ENCODE peak calls at places on chromosomes 4 and X, in five cellular contexts. One of them, this sample, is unnamed.

GRCh38 chr4:140609548-140610425 is 41.0 kb upstream of the UCP1 start:
- DNase-seq in HepG2: peak; percentile 53
- DNase-seq in upper lobe of left lung: no peak
- DNase-seq in thoracic aorta: no peak
- DNase-seq in endodermal cell: no peak
- DNase-seq in this sample: no peak

GRCh38 chr4:535924-536281 is 36.9 kb downstream of the PIGG start:
- DNase-seq in upper lobe of left lung: peak; percentile 69
- DNase-seq in endodermal cell: no peak
- DNase-seq in HepG2: no peak
- DNase-seq in thoracic aorta: no peak
- DNase-seq in this sample: no peak

GRCh38 chr4:97587912-97588311 is 555.4 kb downstream of the STPG2 start:
- DNase-seq in upper lobe of left lung: no peak
- DNase-seq in thoracic aorta: no peak
- DNase-seq in HepG2: no peak
- DNase-seq in endodermal cell: no peak
- DNase-seq in this sample: no peak

GRCh38 chr4:52105276-52105675 is 54.2 kb downstream of the SPATA18 start:
- DNase-seq in endodermal cell: no peak
- DNase-seq in HepG2: no peak
- DNase-seq in thoracic aorta: no peak
- DNase-seq in upper lobe of left lung: no peak
- DNase-seq in this sample: no peak

GRCh38 chrX:43481601-43482000 is 174.5 kb upstream of the MAOA start:
- DNase-seq in upper lobe of left lung: no peak
- DNase-seq in thoracic aorta: no peak
- DNase-seq in HepG2: no peak
- DNase-seq in endodermal cell: peak; percentile 70
- DNase-seq in this sample: no peak

GRCh38 chr4:1072830-1073446 is 40.4 kb downstream of the RNF212 start:
- DNase-seq in endodermal cell: peak; percentile 84
- DNase-seq in HepG2: peak; percentile 72
- DNase-seq in upper lobe of left lung: no peak
- DNase-seq in thoracic aorta: no peak
- DNase-seq in this sample: peak; percentile 60

GRCh38 chr4:164304240-164304639 is 449.7 kb upstream of the SMIM31 start:
- DNase-seq in endodermal cell: no peak
- DNase-seq in thoracic aorta: no peak
- DNase-seq in upper lobe of left lung: no peak
- DNase-seq in HepG2: no peak
- DNase-seq in this sample: no peak

GRCh38 chr4:56976878-56977320 is 507 bp downstream of the NOA1 start:
- DNase-seq in upper lobe of left lung: peak; percentile 94
- DNase-seq in HepG2: peak; percentile 26
- DNase-seq in endodermal cell: peak; percentile 87
- DNase-seq in thoracic aorta: no peak
- DNase-seq in this sample: peak; percentile 76

GRCh38 chr4:164731827-164732474 is 22.0 kb upstream of the SMIM31 start:
- DNase-seq in thoracic aorta: no peak
- DNase-seq in endodermal cell: peak; percentile 84
- DNase-seq in HepG2: peak; percentile 20
- DNase-seq in upper lobe of left lung: no peak
- DNase-seq in this sample: peak; percentile 63

GRCh38 chr4:1666391-1666790 is 17.7 kb downstream of the FAM53A start:
- DNase-seq in thoracic aorta: no peak
- DNase-seq in upper lobe of left lung: no peak
- DNase-seq in HepG2: no peak
- DNase-seq in endodermal cell: no peak
- DNase-seq in this sample: no peak

GRCh38 chrX:76148011-76148665 is 24.7 kb upstream of the PBDC1 start:
- DNase-seq in upper lobe of left lung: no peak
- DNase-seq in HepG2: peak; percentile 1
- DNase-seq in endodermal cell: peak; percentile 44
- DNase-seq in thoracic aorta: no peak
- DNase-seq in this sample: no peak

GRCh38 chr4:159444668-159445067 is 341.8 kb downstream of the RAPGEF2 start:
- DNase-seq in thoracic aorta: no peak
- DNase-seq in upper lobe of left lung: no peak
- DNase-seq in endodermal cell: no peak
- DNase-seq in HepG2: no peak
- DNase-seq in this sample: no peak

GRCh38 chr4:153222790-153223417 is 18.7 kb downstream of the TRIM2 start:
- DNase-seq in upper lobe of left lung: peak; percentile 91
- DNase-seq in HepG2: no peak
- DNase-seq in thoracic aorta: no peak
- DNase-seq in endodermal cell: peak; percentile 84
- DNase-seq in this sample: no peak

GRCh38 chr4:125420499-125420898 is 105.7 kb downstream of the FAT4 start:
- DNase-seq in thoracic aorta: no peak
- DNase-seq in endodermal cell: no peak
- DNase-seq in upper lobe of left lung: no peak
- DNase-seq in HepG2: no peak
- DNase-seq in this sample: no peak

GRCh38 chr4:169238445-169238844 is 32.3 kb downstream of the SH3RF1 start:
- DNase-seq in thoracic aorta: peak; percentile 6
- DNase-seq in endodermal cell: no peak
- DNase-seq in HepG2: no peak
- DNase-seq in upper lobe of left lung: no peak
- DNase-seq in this sample: no peak

GRCh38 chrX:31633349-31633748 is 561.5 kb upstream of the FTHL17 start:
- DNase-seq in thoracic aorta: no peak
- DNase-seq in upper lobe of left lung: no peak
- DNase-seq in endodermal cell: no peak
- DNase-seq in HepG2: no peak
- DNase-seq in this sample: no peak

GRCh38 chrX:30643313-30643821 is 9.9 kb upstream of the GK start:
- DNase-seq in thoracic aorta: no peak
- DNase-seq in HepG2: peak; percentile 87
- DNase-seq in upper lobe of left lung: no peak
- DNase-seq in endodermal cell: no peak
- DNase-seq in this sample: no peak

GRCh38 chr4:169810325-169811323 is 52.9 kb upstream of the HPF1 start:
- DNase-seq in upper lobe of left lung: no peak
- DNase-seq in endodermal cell: peak; percentile 55
- DNase-seq in thoracic aorta: no peak
- DNase-seq in HepG2: peak; percentile 69
- DNase-seq in this sample: no peak

GRCh38 chrX:76919761-76920160 is 492.3 kb downstream of the MAGEE1 start:
- DNase-seq in HepG2: no peak
- DNase-seq in upper lobe of left lung: no peak
- DNase-seq in endodermal cell: no peak
- DNase-seq in thoracic aorta: no peak
- DNase-seq in this sample: no peak

GRCh38 chr4:80492761-80493160 is 157.2 kb downstream of the CFAP299 start:
- DNase-seq in endodermal cell: no peak
- DNase-seq in thoracic aorta: no peak
- DNase-seq in upper lobe of left lung: no peak
- DNase-seq in HepG2: no peak
- DNase-seq in this sample: peak; percentile 1

GRCh38 chrX:120753413-120754251 is 122.0 kb downstream of the CT47B1 start:
- DNase-seq in endodermal cell: no peak
- DNase-seq in upper lobe of left lung: no peak
- DNase-seq in HepG2: no peak
- DNase-seq in thoracic aorta: no peak
- DNase-seq in this sample: no peak

GRCh38 chrX:120750381-120750780 is 120.5 kb upstream of the C1GALT1C1 start:
- DNase-seq in thoracic aorta: no peak
- DNase-seq in endodermal cell: no peak
- DNase-seq in HepG2: no peak
- DNase-seq in upper lobe of left lung: no peak
- DNase-seq in this sample: no peak

GRCh38 chrX:120755066-120755846 is 120.4 kb downstream of the CT47B1 start:
- DNase-seq in HepG2: peak; percentile 82
- DNase-seq in thoracic aorta: no peak
- DNase-seq in upper lobe of left lung: no peak
- DNase-seq in endodermal cell: no peak
- DNase-seq in this sample: no peak

GRCh38 chrX:120751683-120752082 is 121.8 kb upstream of the C1GALT1C1 start:
- DNase-seq in endodermal cell: no peak
- DNase-seq in upper lobe of left lung: no peak
- DNase-seq in HepG2: no peak
- DNase-seq in thoracic aorta: no peak
- DNase-seq in this sample: no peak

DNA sequence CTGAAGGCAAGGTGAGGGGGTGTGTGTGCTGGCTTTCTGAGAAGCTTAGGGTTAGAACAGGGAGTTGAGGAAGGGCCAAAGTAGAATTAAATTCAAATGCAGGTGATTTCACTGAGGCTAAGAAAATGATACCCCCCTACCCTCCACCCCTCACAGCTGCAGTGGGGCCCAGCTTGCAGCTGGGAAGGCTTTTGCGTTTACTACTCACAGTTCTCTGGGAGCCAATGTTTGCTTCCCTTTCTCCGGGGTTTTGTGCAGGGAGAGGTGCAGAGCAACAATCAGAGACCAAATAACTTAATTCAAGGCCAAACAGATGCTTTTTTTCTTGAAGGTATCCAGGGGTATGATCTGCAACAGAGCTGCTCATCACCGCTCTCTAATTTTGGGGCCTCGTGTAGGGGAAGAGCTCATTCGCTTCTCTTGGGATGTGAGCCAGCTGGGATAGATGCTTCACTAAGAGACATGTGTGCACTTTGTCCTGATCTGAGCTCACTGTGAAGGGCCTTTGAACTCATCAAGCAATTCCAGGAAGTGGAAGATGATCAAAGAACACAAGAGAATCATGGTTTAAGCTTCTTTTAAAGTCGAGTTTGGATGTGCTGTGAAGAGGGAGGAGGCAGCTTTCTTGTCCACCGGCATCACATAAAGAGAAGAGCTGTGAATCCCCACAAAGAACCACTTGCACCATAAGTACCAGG is 122.7 kb upstream of the C1GALT1C1 start:
- DNase-seq in endodermal cell: no peak
- DNase-seq in upper lobe of left lung: no peak
- DNase-seq in thoracic aorta: no peak
- DNase-seq in HepG2: peak; percentile 66
- DNase-seq in this sample: no peak
- H3K4me1 ChIP-seq in endodermal cell: no peaks in the 10 kb centered on the region
- H3K4me1 ChIP-seq in upper lobe of left lung: no peaks in the 10 kb centered on the region
- H3K4me1 ChIP-seq in thoracic aorta: no peaks in the 10 kb centered on the region
- H3K4me1 ChIP-seq in HepG2: peaks cover 86% of the 10 kb centered on the region
- H3K4me1 ChIP-seq in this sample: no peaks in the 10 kb centered on the region

GRCh38 chr4:142813388-142813787 is 32.7 kb downstream of the INPP4B start:
- DNase-seq in endodermal cell: no peak
- DNase-seq in upper lobe of left lung: no peak
- DNase-seq in thoracic aorta: no peak
- DNase-seq in HepG2: no peak
- DNase-seq in this sample: no peak

GRCh38 chr4:142818009-142818408 is 28.1 kb downstream of the INPP4B start:
- DNase-seq in HepG2: no peak
- DNase-seq in thoracic aorta: no peak
- DNase-seq in endodermal cell: no peak
- DNase-seq in upper lobe of left lung: no peak
- DNase-seq in this sample: no peak

GRCh38 chr4:142815834-142816233 is 30.3 kb downstream of the INPP4B start:
- DNase-seq in HepG2: no peak
- DNase-seq in endodermal cell: no peak
- DNase-seq in thoracic aorta: no peak
- DNase-seq in upper lobe of left lung: no peak
- DNase-seq in this sample: no peak

GRCh38 chr4:142817442-142817841 is 28.7 kb downstream of the INPP4B start:
- DNase-seq in upper lobe of left lung: no peak
- DNase-seq in endodermal cell: no peak
- DNase-seq in thoracic aorta: no peak
- DNase-seq in HepG2: no peak
- DNase-seq in this sample: no peak

GRCh38 chr4:142818476-142818875 is 27.6 kb downstream of the INPP4B start:
- DNase-seq in upper lobe of left lung: no peak
- DNase-seq in thoracic aorta: no peak
- DNase-seq in endodermal cell: no peak
- DNase-seq in HepG2: no peak
- DNase-seq in this sample: no peak
- H3K36me3 ChIP-seq in upper lobe of left lung: no peaks in the 10 kb centered on the region
- H3K36me3 ChIP-seq in thoracic aorta: no peaks in the 10 kb centered on the region
- H3K36me3 ChIP-seq in endodermal cell: no peaks in the 10 kb centered on the region
- H3K36me3 ChIP-seq in HepG2: no peaks in the 10 kb centered on the region
- H3K36me3 ChIP-seq in this sample: no peaks in the 10 kb centered on the region

DNA sequence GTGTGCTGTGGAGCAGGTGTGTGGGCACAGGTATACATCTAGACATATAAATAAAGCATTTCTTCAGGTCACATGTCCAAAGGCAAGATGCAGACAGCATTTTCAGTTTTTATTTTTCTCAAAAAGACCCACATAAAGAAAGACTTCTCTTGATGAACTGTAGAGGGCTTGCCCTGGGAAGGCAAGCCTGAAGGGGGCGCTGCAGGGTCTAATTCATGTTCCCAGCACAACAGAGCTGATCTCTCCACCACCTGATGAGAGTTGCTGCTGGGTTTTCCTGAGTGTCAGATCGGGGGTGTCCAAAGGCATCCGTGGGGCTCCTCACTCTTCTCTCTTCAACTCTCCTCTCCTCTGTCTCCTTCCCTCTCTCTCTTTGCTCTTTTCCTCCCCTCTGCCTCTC is 26.6 kb downstream of the ADRA2C start:
- DNase-seq in thoracic aorta: no peak
- DNase-seq in upper lobe of left lung: no peak
- DNase-seq in endodermal cell: peak; percentile 96
- DNase-seq in HepG2: no peak
- DNase-seq in this sample: no peak
- TF ChIP-seq CTCF in thoracic aorta: no peak
- TF ChIP-seq CTCF in upper lobe of left lung: no peak
- TF ChIP-seq CTCF in endodermal cell: peak; percentile 96
- TF ChIP-seq CTCF in HepG2: peak; percentile 28
- TF ChIP-seq CTCF in this sample: peak; percentile 13

GRCh38 chrX:47194388-47194787 is 759 bp downstream of the UBA1 start:
- DNase-seq in upper lobe of left lung: no peak
- DNase-seq in HepG2: no peak
- DNase-seq in endodermal cell: no peak
- DNase-seq in thoracic aorta: no peak
- DNase-seq in this sample: no peak
- H3K4me1 ChIP-seq in upper lobe of left lung: peaks cover 32% of the 10 kb centered on the region
- H3K4me1 ChIP-seq in HepG2: peaks cover 64% of the 10 kb centered on the region
- H3K4me1 ChIP-seq in endodermal cell: peaks cover 8% of the 10 kb centered on the region
- H3K4me1 ChIP-seq in thoracic aorta: peaks cover 36% of the 10 kb centered on the region
- H3K4me1 ChIP-seq in this sample: peaks cover 3% of the 10 kb centered on the region

GRCh38 chr4:2925931-2926860 is 37.0 kb downstream of the NOP14 start:
- DNase-seq in HepG2: no peak
- DNase-seq in endodermal cell: peak; percentile 39
- DNase-seq in thoracic aorta: no peak
- DNase-seq in upper lobe of left lung: peak; percentile 62
- DNase-seq in this sample: no peak
- H3K36me3 ChIP-seq in HepG2: peaks cover 30% of the 10 kb centered on the region
- H3K36me3 ChIP-seq in endodermal cell: peaks cover 85% of the 10 kb centered on the region
- H3K36me3 ChIP-seq in thoracic aorta: peaks cover 49% of the 10 kb centered on the region
- H3K36me3 ChIP-seq in upper lobe of left lung: peaks cover 97% of the 10 kb centered on the region
- H3K36me3 ChIP-seq in this sample: no peaks in the 10 kb centered on the region

DNA sequence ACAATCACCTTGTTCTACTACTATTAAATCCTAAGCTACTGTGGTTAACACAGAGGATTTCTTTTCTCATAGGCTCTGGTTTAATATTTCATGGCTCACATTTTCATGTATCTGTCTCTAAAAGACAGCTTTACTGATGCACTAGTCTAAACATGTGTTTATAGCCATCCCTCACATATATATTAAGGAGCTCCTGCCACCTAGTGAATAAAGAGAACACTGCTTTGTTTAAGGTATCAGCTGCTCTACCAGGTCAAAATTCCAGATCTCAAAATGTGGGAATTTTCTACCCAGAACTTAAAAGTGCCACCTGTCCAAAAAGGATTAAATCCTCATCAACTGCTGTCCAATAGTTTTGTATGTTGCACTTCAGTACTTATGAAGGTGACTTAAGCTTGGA is 188.5 kb upstream of the TEX13C start:
- DNase-seq in upper lobe of left lung: no peak
- DNase-seq in HepG2: peak; percentile 2
- DNase-seq in thoracic aorta: no peak
- DNase-seq in endodermal cell: no peak
- DNase-seq in this sample: no peak
- TF ChIP-seq CTCF in upper lobe of left lung: peak; percentile 21
- TF ChIP-seq CTCF in HepG2: peak; percentile 31
- TF ChIP-seq CTCF in thoracic aorta: no peak
- TF ChIP-seq CTCF in endodermal cell: peak; percentile 76
- TF ChIP-seq CTCF in this sample: no peak

This sample was measured in Caco-2.